ENCODE peak calls at places on chromosomes 6 and 20, in four cellular contexts. D is ovary, A is breast epithelium, M is transverse colon. P is an unnamed sample.

GRCh38 chr6:115577270-115577669 is 483.4 kb downstream of the FRK start:
- DNase-seq in D (no peak), A (no peak), M (no peak), P (no peak)

GRCh38 chr20:63122626-63123025 is 93.3 kb downstream of the YTHDF1 start:
- DNase-seq in D (no peak), A (no peak), M (no peak), P (no peak)

GRCh38 chr6:109406196-109406595 is 23.9 kb upstream of the CD164 start:
- DNase-seq in M (no peak), D (no peak), A (no peak), P (no peak)

GRCh38 chr20:5073154-5074049 is 46.4 kb downstream of the PCNA start:
- DNase-seq in A (peak; percentile 75), D (peak; percentile 45), M (peak; percentile 93), P (peak; percentile 82)

GRCh38 chr6:33655155-33655554 is 34.0 kb downstream of the ITPR3 start:
- DNase-seq in A (no peak), D (no peak), M (no peak), P (no peak)

GRCh38 chr6:39072830-39073229 is 24.2 kb downstream of the GLP1R start:
- DNase-seq in D (no peak), A (no peak), M (no peak), P (no peak)

GRCh38 chr6:148724428-148724827 is 22.4 kb upstream of the UST start:
- DNase-seq in M (no peak), D (no peak), A (no peak), P (no peak)

GRCh38 chr20:1987826-1988225 is 6.0 kb downstream of the PDYN start:
- DNase-seq in D (no peak), A (no peak), M (no peak), P (peak; percentile 51)

GRCh38 chr20:55103188-55103587 is 627.8 kb downstream of the DOK5 start:
- DNase-seq in D (no peak), M (peak; percentile 73), A (no peak), P (no peak)

GRCh38 chr6:46381057-46381456 is 110.2 kb downstream of the RCAN2 start:
- DNase-seq in M (no peak), A (no peak), D (no peak), P (no peak)

GRCh38 chr6:100460650-100461204 is 4.0 kb downstream of the SIM1 start:
- DNase-seq in M (no peak), D (no peak), A (no peak), P (no peak)

GRCh38 chr6:102352552-102352951 is 959.0 kb downstream of the GRIK2 start:
- DNase-seq in D (no peak), M (no peak), A (no peak), P (no peak)
- TF ChIP-seq POLR2A in D (no peak), M (no peak), A (no peak), P (no peak)

DNA sequence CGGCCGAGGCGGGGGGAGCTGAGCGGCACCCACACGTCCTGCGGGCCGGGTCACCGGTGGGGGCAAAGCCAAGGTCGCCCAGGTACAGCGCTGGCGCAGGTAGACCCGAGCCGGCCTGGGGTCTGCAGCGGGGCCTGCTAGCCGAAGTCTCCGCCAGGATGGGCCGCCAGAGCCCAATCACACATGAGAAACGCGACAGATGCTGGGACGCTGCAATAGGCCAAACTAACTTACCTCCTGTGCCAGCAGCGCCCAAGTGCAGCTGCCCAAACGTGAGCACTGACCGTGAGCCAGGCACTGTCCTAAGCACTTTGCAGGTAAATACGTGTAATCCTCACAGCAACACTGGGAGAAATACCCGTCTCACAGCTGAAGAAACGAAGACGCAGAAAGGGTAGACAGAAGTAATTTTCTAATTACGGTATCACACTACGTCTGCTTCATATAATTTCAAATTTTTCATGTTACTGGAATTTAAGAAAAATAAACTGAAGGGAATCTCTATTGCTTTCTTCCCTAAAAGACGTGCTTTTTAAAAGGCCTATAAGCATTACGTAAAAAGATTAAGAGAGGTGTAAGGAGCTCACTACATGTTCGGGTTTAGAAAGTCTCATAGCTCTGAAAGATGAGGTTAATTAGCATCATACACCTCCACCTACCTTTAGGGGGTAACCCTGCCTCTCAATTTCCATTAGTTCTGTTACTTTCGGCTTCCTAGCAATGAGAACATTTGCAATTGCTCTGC is 614 bp upstream of the PLAGL1 start:
- DNase-seq in A (no peak), M (peak; percentile 14), D (no peak), P (no peak)
- TF ChIP-seq POLR2A in A (no peak), M (no peak), D (no peak), P (no peak)

GRCh38 chr6:167855825-167856425 is 29.2 kb downstream of the AFDN start:
- DNase-seq in D (no peak), A (no peak), M (no peak), P (no peak)
- TF ChIP-seq POLR2A in D (no peak), A (no peak), M (no peak), P (no peak)

GRCh38 chr6:122567034-122567433 is 43.2 kb upstream of the PKIB start:
- DNase-seq in M (no peak), D (no peak), A (no peak), P (no peak)
- TF ChIP-seq POLR2A in M (no peak), D (no peak), A (no peak), P (no peak)

DNA sequence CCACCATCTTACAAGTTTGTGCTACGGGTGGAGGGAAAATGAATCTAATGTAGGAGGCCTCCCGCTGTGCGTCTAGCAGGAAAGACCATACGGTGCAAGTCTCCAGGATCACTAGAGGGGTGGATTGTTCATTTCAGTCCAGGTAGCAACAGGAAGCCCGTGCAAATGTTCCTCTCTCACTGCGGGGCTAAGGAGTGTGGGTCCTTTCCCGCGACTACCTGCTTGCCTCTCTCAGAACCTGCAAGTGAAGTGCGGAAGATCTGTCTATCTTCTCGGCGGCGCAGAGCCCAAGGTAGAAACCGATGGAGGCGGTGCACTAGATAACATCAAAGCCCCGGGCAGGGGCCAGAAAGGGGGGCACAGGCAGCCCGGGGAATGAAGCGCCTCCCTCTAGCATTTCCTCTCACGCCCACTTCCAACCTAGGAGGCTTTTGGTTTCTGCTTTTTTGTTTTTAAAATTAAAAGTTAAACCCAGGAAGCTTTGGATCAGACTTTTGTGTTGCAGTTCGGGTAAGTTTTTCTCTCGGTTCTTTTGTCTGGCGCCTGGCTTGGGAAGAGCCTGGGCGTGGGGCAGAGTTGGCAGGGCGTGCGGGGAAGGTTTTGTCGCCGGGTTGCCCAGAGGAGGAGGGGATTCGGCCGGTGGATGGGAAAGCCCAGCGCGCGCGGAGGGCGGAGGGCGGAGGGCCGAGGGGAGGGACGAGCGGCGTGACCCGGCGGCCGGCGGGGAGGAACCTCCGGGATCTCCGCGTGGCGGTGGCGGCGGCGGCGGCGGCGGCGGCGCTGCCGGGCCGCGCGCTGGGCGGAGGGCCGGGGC is 3.5 kb upstream of the HIVEP1 start:
- DNase-seq in M (peak; percentile 89), D (peak; percentile 84), A (peak; percentile 58), P (peak; percentile 85)
- TF ChIP-seq POLR2A in M (peak; percentile 74), D (peak; percentile 49), A (peak; percentile 14), P (peak; percentile 16)

GRCh38 chr20:3407426-3408250 is at the start of gene DNAAF9:
- DNase-seq in A (peak; percentile 65), D (peak; percentile 82), M (peak; percentile 72), P (peak; percentile 90)
- TF ChIP-seq POLR2A in A (no peak), D (peak; percentile 41), M (peak; percentile 40), P (peak; percentile 58)

GRCh38 chr6:135497412-135498177 is at the start of gene AHI1:
- DNase-seq in D (peak; percentile 94), M (peak; percentile 95), A (peak; percentile 89), P (peak; percentile 59)
- TF ChIP-seq POLR2A in D (peak; percentile 90), M (peak; percentile 89), A (peak; percentile 81), P (peak; percentile 95)

GRCh38 chr6:84498905-84499304 is 265.5 kb downstream of the TBX18 start:
- DNase-seq in A (no peak), D (no peak), M (no peak), P (no peak)
- TF ChIP-seq POLR2A in A (no peak), D (no peak), M (no peak), P (no peak)

P was measured in H54.